ENCODE peak calls at places on chromosome 13, in ten cellular contexts. G is left lung, E is Peyer's patch, Z is psoas muscle, B is chondrocyte, C is ovary, H is left ventricle myocardium inferior, Y is heart right ventricle, I is kidney epithelial cell, L is AG09309. P is an unnamed sample.

GRCh38 chr13:106566682-106567420 is 1.1 kb downstream of the ARGLU1 start:
- DNase-seq in G (peak), Z (peak), I (no peak), L (no peak), Y (peak), H (peak), B (no peak), E (peak), C (peak), P (no peak)

GRCh38 chr13:30148171-30148754 is 159.1 kb downstream of the KATNAL1 start:
- DNase-seq in L (no peak), C (no peak), H (no peak), Z (no peak), E (peak), G (no peak), B (peak), Y (no peak), I (no peak), P (no peak)

GRCh38 chr13:35475960-35476943 is at the start of gene MAB21L1:
- DNase-seq in I (no peak), H (no peak), E (no peak), L (no peak), Z (peak), G (no peak), C (no peak), Y (peak), B (no peak), P (peak)

GRCh38 chr13:73754727-73755292 is 379.4 kb downstream of the KLF12 start:
- DNase-seq in Z (no peak), H (no peak), I (no peak), Y (no peak), B (no peak), C (no peak), E (no peak), L (peak), G (no peak), P (peak)

GRCh38 chr13:30880756-30881155 is 25.3 kb upstream of the MEDAG start:
- DNase-seq in B (no peak), Z (no peak), Y (no peak), L (peak), I (no peak), G (no peak), C (no peak), H (no peak), E (no peak), P (peak)

GRCh38 chr13:29883941-29884518 is 33.6 kb upstream of the UBL3 start:
- DNase-seq in Y (no peak), B (no peak), E (no peak), H (no peak), I (no peak), L (no peak), Z (no peak), C (peak), G (no peak), P (peak)

GRCh38 chr13:34166406-34166805 is 348.5 kb downstream of the RFC3 start:
- DNase-seq in I (no peak), C (no peak), L (no peak), E (no peak), B (no peak), H (no peak), Y (no peak), Z (no peak), G (no peak), P (no peak)

GRCh38 chr13:32917504-32917903 is 98.7 kb upstream of the KL start:
- DNase-seq in B (no peak), Y (no peak), E (no peak), L (no peak), G (no peak), Z (no peak), C (no peak), I (no peak), H (no peak), P (no peak)

GRCh38 chr13:46296465-46296822 is 84.7 kb downstream of the LRRC63 start:
- DNase-seq in L (no peak), C (no peak), Z (no peak), I (no peak), G (no peak), Y (no peak), E (no peak), B (no peak), H (no peak), P (no peak)

GRCh38 chr13:110307697-110308376 is 753 bp downstream of the COL4A2 start:
- DNase-seq in I (no peak), Y (peak), L (no peak), Z (no peak), G (no peak), C (peak), B (no peak), H (no peak), E (no peak), P (no peak)

GRCh38 chr13:112961457-112962369 is 7.3 kb upstream of the MCF2L start:
- DNase-seq in H (no peak), E (no peak), C (no peak), Z (peak), Y (no peak), I (no peak), L (no peak), B (peak), G (peak), P (no peak)

GRCh38 chr13:101917833-101918755 is 465.6 kb downstream of the ITGBL1 start:
- DNase-seq in Z (no peak), G (no peak), L (no peak), C (no peak), B (no peak), Y (no peak), E (no peak), I (no peak), H (no peak), P (no peak)
- TF ChIP-seq CTCF in Z (no peak), G (no peak), L (no peak), C (no peak), B (no peak), Y (no peak), E (no peak), I (no peak), H (no peak), P (no peak)

GRCh38 chr13:77751513-77752456 is 54.3 kb downstream of the SLAIN1 start:
- DNase-seq in Z (no peak), Y (no peak), C (no peak), G (no peak), H (no peak), L (no peak), E (no peak), B (no peak), I (peak), P (peak)
- TF ChIP-seq CTCF in Z (peak), Y (peak), C (no peak), G (peak), H (peak), L (peak), E (peak), B (peak), I (peak), P (peak)

DNA sequence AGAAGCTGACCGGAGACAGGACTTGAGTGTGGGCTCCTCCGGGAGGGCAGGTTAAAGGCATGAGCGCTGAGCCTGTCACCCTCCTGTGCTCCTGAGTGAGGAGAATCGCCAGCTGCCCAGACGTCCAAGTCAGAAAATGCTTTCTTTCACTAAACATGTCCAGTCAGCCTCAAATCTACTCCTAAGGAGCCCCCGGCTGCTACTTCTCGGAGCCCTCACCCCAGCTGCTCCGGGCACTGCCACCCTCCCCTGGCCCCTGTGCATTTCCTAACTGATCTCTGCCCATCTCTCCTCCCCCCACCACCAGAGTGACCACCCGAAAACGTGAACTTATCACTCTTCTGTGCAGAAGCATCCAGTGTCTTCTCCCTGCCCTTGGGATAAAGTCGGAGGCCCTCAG is 277.5 kb upstream of the SOX1 start:
- DNase-seq in L (no peak), I (no peak), C (no peak), G (no peak), Z (no peak), Y (no peak), H (no peak), E (no peak), B (peak), P (no peak)
- TF ChIP-seq CTCF in L (no peak), I (no peak), C (no peak), G (no peak), Z (no peak), Y (no peak), H (no peak), E (no peak), B (no peak), P (no peak)

GRCh38 chr13:87259479-87260083 is 411.6 kb upstream of the SLITRK5 start:
- DNase-seq in B (no peak), I (no peak), Z (no peak), Y (no peak), E (no peak), L (no peak), H (no peak), C (no peak), G (no peak), P (no peak)
- TF ChIP-seq CTCF in B (peak), I (peak), Z (no peak), Y (peak), E (no peak), L (no peak), H (peak), C (no peak), G (no peak), P (peak)

GRCh38 chr13:39803851-39804250 is 148.4 kb downstream of the COG6 start:
- DNase-seq in G (no peak), L (no peak), B (no peak), Z (no peak), I (no peak), E (no peak), C (no peak), H (no peak), Y (no peak), P (no peak)
- TF ChIP-seq CTCF in G (no peak), L (no peak), B (no peak), Z (no peak), I (no peak), E (no peak), C (no peak), H (no peak), Y (no peak), P (no peak)

GRCh38 chr13:104779311-104779710 is 1713.1 kb upstream of the SLC10A2 start:
- DNase-seq in C (no peak), I (no peak), B (no peak), E (no peak), L (no peak), Z (no peak), Y (no peak), G (no peak), H (no peak), P (no peak)

GRCh38 chr13:104769520-104769919 is 1703.3 kb upstream of the SLC10A2 start:
- DNase-seq in I (no peak), G (no peak), L (no peak), Z (no peak), Y (no peak), H (no peak), C (no peak), E (no peak), B (no peak), P (no peak)

GRCh38 chr13:104773775-104774174 is 1707.6 kb upstream of the SLC10A2 start:
- DNase-seq in C (no peak), H (no peak), Z (no peak), Y (no peak), B (no peak), L (no peak), E (no peak), G (no peak), I (no peak), P (no peak)
- TF ChIP-seq CTCF in C (no peak), H (peak), Z (peak), Y (peak), B (peak), L (peak), E (no peak), G (peak), I (peak), P (peak)

GRCh38 chr13:54449922-54450321 is 1421.3 kb downstream of the OLFM4 start:
- DNase-seq in G (no peak), Z (no peak), B (no peak), L (no peak), C (no peak), H (no peak), E (no peak), I (no peak), Y (no peak), P (no peak)
- TF ChIP-seq CTCF in G (no peak), Z (no peak), B (peak), L (no peak), C (no peak), H (no peak), E (no peak), I (no peak), Y (no peak), P (no peak)

GRCh38 chr13:89554801-89555200 is 1792.7 kb upstream of the MIR17HG start:
- DNase-seq in H (no peak), Y (no peak), G (no peak), C (no peak), B (no peak), E (no peak), Z (no peak), I (no peak), L (no peak), P (no peak)
- TF ChIP-seq CTCF in H (no peak), Y (no peak), G (no peak), C (no peak), B (no peak), E (no peak), Z (no peak), I (no peak), L (no peak), P (no peak)